ENCODE peak calls at places on chromosomes 13 and 19, in six cellular contexts. E is astrocyte of the cerebellum; G is naive thymus-derived CD4-positive, alpha-beta T cell; I is stimulated activated CD4-positive, alpha-beta T cell treated with anti-CD3 and anti-CD28 coated beads, Interleukin-4, amount 100 ng/mL, for 24 hours; Q is HEK293T; C is stimulated activated CD8-positive, alpha-beta memory T cell treated with anti-CD3 and anti-CD28 coated beads, Interleukin-7, amount 100 ng/mL, for 1 hour. Y is an unnamed sample.
A peak's percentile ranks its signal among the peaks of the same experiment; 100 is the strongest.

GRCh38 chr19:48900477-48901452 is 653 bp downstream of the NUCB1 start:
- DNase-seq in E (no peak), G (peak; percentile 43), I (peak; percentile 9), Q (peak; percentile 44), C (no peak), Y (peak; percentile 50)

GRCh38 chr13:101258071-101258470 is 158.2 kb downstream of the NALCN start:
- DNase-seq in E (peak; percentile 64), G (no peak), I (peak; percentile 41), Q (no peak), C (no peak), Y (peak; percentile 7)

GRCh38 chr13:49165798-49166752 is 54.1 kb upstream of the MLNR start:
- DNase-seq in E (no peak), G (no peak), I (no peak), Q (no peak), C (no peak), Y (no peak)

GRCh38 chr13:112464720-112465119 is 88.6 kb downstream of the SPACA7 start:
- DNase-seq in E (no peak), G (no peak), I (no peak), Q (no peak), C (no peak), Y (no peak)

GRCh38 chr19:989381-990081 is 5.4 kb downstream of the WDR18 start:
- DNase-seq in E (no peak), G (no peak), I (no peak), Q (no peak), C (no peak), Y (peak; percentile 32)

GRCh38 chr19:56273563-56274117 is 1.1 kb downstream of the EDDM13 start:
- DNase-seq in E (no peak), G (no peak), I (no peak), Q (no peak), C (no peak), Y (no peak)

GRCh38 chr19:35913589-35913988 is 5.5 kb upstream of the TYROBP start:
- DNase-seq in E (no peak), G (no peak), I (no peak), Q (no peak), C (no peak), Y (no peak)

GRCh38 chr19:18479964-18480723 is 41.7 kb downstream of the ELL start:
- DNase-seq in E (no peak), G (no peak), I (no peak), Q (no peak), C (no peak), Y (no peak)

GRCh38 chr19:53870485-53870844 is 2.8 kb downstream of the MYADM start:
- DNase-seq in E (no peak), G (no peak), I (no peak), Q (no peak), C (no peak), Y (no peak)

GRCh38 chr13:28718186-28718537 is 608 bp downstream of the SLC46A3 start:
- DNase-seq in E (no peak), G (no peak), I (no peak), Q (no peak), C (no peak), Y (no peak)

GRCh38 chr19:38274734-38275133 is 10.4 kb downstream of the SPINT2 start:
- DNase-seq in E (no peak), G (no peak), I (no peak), Q (no peak), C (no peak), Y (no peak)

GRCh38 chr13:60838581-60838980 is 441.6 kb downstream of the TDRD3 start:
- DNase-seq in E (no peak), G (no peak), I (no peak), Q (no peak), C (no peak), Y (no peak)

GRCh38 chr19:33156354-33156753 is 24.4 kb downstream of the WDR88 start:
- DNase-seq in E (no peak), G (no peak), I (no peak), Q (no peak), C (no peak), Y (no peak)

GRCh38 chr19:29173896-29174295 is 39.1 kb downstream of the UQCRFS1 start:
- DNase-seq in E (no peak), G (no peak), I (no peak), Q (no peak), C (no peak), Y (no peak)

GRCh38 chr13:112720251-112720650 is 30.4 kb downstream of the ATP11A start:
- DNase-seq in E (no peak), G (no peak), I (no peak), Q (no peak), C (no peak), Y (no peak)

GRCh38 chr13:110636701-110637201 is 21.4 kb downstream of the NAXD start:
- DNase-seq in E (no peak), G (no peak), I (no peak), Q (no peak), C (no peak), Y (no peak)

GRCh38 chr13:98371624-98372023 is 194.6 kb upstream of the RNF113B start:
- DNase-seq in E (no peak), G (no peak), I (no peak), Q (no peak), C (no peak), Y (no peak)

GRCh38 chr19:35045667-35046300 is 4.3 kb downstream of the HPN start:
- DNase-seq in E (no peak), G (peak; percentile 56), I (peak; percentile 41), Q (peak; percentile 40), C (no peak), Y (peak; percentile 42)

GRCh38 chr19:14056741-14057356 is 5.0 kb downstream of the PALM3 start:
- DNase-seq in E (no peak), G (no peak), I (no peak), Q (no peak), C (no peak), Y (no peak)

GRCh38 chr13:88978607-88979006 is 1307.4 kb downstream of the SLITRK5 start:
- DNase-seq in E (no peak), G (no peak), I (no peak), Q (no peak), C (no peak), Y (no peak)

GRCh38 chr19:11881151-11881800 is 6.3 kb upstream of the ZNF69 start:
- DNase-seq in E (peak; percentile 27), G (peak; percentile 65), I (peak; percentile 66), Q (peak; percentile 39), C (peak; percentile 50), Y (peak; percentile 56)

GRCh38 chr19:18437481-18438330 is at the start of gene ISYNA1:
- DNase-seq in E (no peak), G (peak; percentile 37), I (peak; percentile 46), Q (peak; percentile 69), C (peak; percentile 30), Y (no peak)

GRCh38 chr19:48955308-48955958 is 758 bp downstream of the BAX start:
- DNase-seq in E (no peak), G (no peak), I (no peak), Q (no peak), C (no peak), Y (no peak)